ENCODE peak calls at places on chromosomes 11 and 22, in seven cellular contexts. T is CD4-positive, alpha-beta T cell; D is stomach; H is fibroblast of lung; W is HCT116; Y is transverse colon; Z is cardiac muscle cell. M is an unnamed sample. For H3K27me3, the result is how much of the 10 kb centered on the place peaks cover.

GRCh38 chr22:27113211-27114030 is 456.0 kb downstream of the MIAT start:
- DNase-seq in T (no peak), D (peak), H (peak), W (peak), Y (peak), Z (no peak), M (peak)

GRCh38 chr22:42939941-42940653 is 74.9 kb downstream of the PACSIN2 start:
- DNase-seq in T (no peak), D (peak), H (peak), W (peak), Y (peak), Z (no peak), M (no peak)

GRCh38 chr22:32992821-32993220 is 65.4 kb downstream of the SYN3 start:
- DNase-seq in T (no peak), D (no peak), H (no peak), W (no peak), Y (no peak), Z (no peak), M (no peak)

GRCh38 chr22:39388261-39389011 is 11.1 kb upstream of the TAB1 start:
- DNase-seq in T (peak), D (peak), H (peak), W (peak), Y (peak), Z (peak), M (peak)

GRCh38 chr11:103364687-103365086 is 255.5 kb downstream of the DYNC2H1 start:
- DNase-seq in T (no peak), D (no peak), H (no peak), W (no peak), Y (no peak), Z (peak), M (no peak)

GRCh38 chr11:131483453-131483852 is 113.0 kb downstream of the NTM start:
- DNase-seq in T (no peak), D (no peak), H (no peak), W (no peak), Y (no peak), Z (no peak), M (no peak)

GRCh38 chr22:44196731-44197131 is 16.0 kb downstream of the PARVG start:
- DNase-seq in T (no peak), D (no peak), H (no peak), W (no peak), Y (no peak), Z (no peak), M (no peak)

GRCh38 chr11:92916299-92916698 is 53.2 kb upstream of the MTNR1B start:
- DNase-seq in T (no peak), D (no peak), H (no peak), W (no peak), Y (no peak), Z (no peak), M (no peak)

GRCh38 chr11:119727523-119728081 is 1.4 kb downstream of the NECTIN1 start:
- DNase-seq in T (peak), D (peak), H (no peak), W (no peak), Y (peak), Z (peak), M (no peak)

GRCh38 chr22:32765117-32765618 is 36.3 kb upstream of the TIMP3 start:
- DNase-seq in T (no peak), D (no peak), H (no peak), W (no peak), Y (no peak), Z (peak), M (no peak)

GRCh38 chr11:63212742-63213141 is 30.7 kb downstream of the SLC22A25 start:
- DNase-seq in T (no peak), D (no peak), H (peak), W (peak), Y (no peak), Z (peak), M (no peak)

GRCh38 chr11:73217131-73217809 is 811 bp upstream of the P2RY2 start:
- DNase-seq in T (no peak), D (no peak), H (no peak), W (no peak), Y (no peak), Z (no peak), M (peak)

GRCh38 chr11:66970808-66971442 is 4.2 kb upstream of the C11orf86 start:
- DNase-seq in T (no peak), D (no peak), H (peak), W (peak), Y (peak), Z (no peak), M (no peak)

GRCh38 chr22:35918466-35918865 is 110.2 kb downstream of the RBFOX2 start:
- DNase-seq in T (no peak), D (no peak), H (no peak), W (no peak), Y (no peak), Z (no peak), M (no peak)

GRCh38 chr22:43820671-43821305 is 8.7 kb upstream of the EFCAB6 start:
- DNase-seq in T (no peak), D (no peak), H (no peak), W (no peak), Y (no peak), Z (no peak), M (no peak)

GRCh38 chr11:134020598-134020997 is 48.3 kb upstream of the JAM3 start:
- DNase-seq in T (no peak), D (no peak), H (no peak), W (no peak), Y (no peak), Z (no peak), M (no peak)

GRCh38 chr11:64225608-64226506 is at the start of the genes NUDT22 and TRPT1:
- DNase-seq in T (peak), D (peak), H (peak), W (no peak), Y (peak), Z (peak), M (peak)

GRCh38 chr11:72331761-72332160 is 87.8 kb upstream of the PHOX2A start:
- DNase-seq in T (no peak), D (no peak), H (no peak), W (no peak), Y (no peak), Z (no peak), M (no peak)

GRCh38 chr22:25853501-25853900 is 111.5 kb downstream of the MYO18B start:
- DNase-seq in T (no peak), D (no peak), H (no peak), W (no peak), Y (no peak), Z (no peak), M (no peak)

GRCh38 chr11:18599739-18600230 is at the start of gene MISFA:
- DNase-seq in T (no peak), D (no peak), H (no peak), W (no peak), Y (no peak), Z (no peak), M (no peak)

GRCh38 chr11:105693075-105693474 is 83.2 kb downstream of the GRIA4 start:
- DNase-seq in T (no peak), D (no peak), H (peak), W (no peak), Y (no peak), Z (no peak), M (no peak)

GRCh38 chr11:28146123-28146751 is 38.0 kb downstream of the METTL15 start:
- DNase-seq in T (no peak), D (no peak), H (peak), W (peak), Y (no peak), Z (no peak), M (no peak)

GRCh38 chr11:94504689-94505293 is 7.5 kb upstream of the C11orf97 start:
- DNase-seq in T (no peak), D (no peak), H (peak), W (peak), Y (no peak), Z (peak), M (no peak)

GRCh38 chr11:63535734-63536133 is 874 bp upstream of the PLAAT4 start:
- DNase-seq in T (peak), D (no peak), H (no peak), W (no peak), Y (no peak), Z (no peak), M (no peak)

GRCh38 chr11:124302756-124303155 is 11.0 kb downstream of the OR8D1 start:
- DNase-seq in T (no peak), D (no peak), H (no peak), W (no peak), Y (no peak), Z (no peak), M (no peak)

GRCh38 chr11:12123177-12123576 is 12.8 kb downstream of the MICAL2 start:
- DNase-seq in T (no peak), D (no peak), H (peak), W (no peak), Y (no peak), Z (no peak), M (no peak)

GRCh38 chr11:32838505-32839274 is 9.0 kb downstream of the PRRG4 start:
- DNase-seq in T (no peak), D (no peak), H (no peak), W (no peak), Y (peak), Z (no peak), M (no peak)

GRCh38 chr22:43798492-43798891 is 13.6 kb downstream of the EFCAB6 start:
- DNase-seq in T (no peak), D (no peak), H (no peak), W (no peak), Y (no peak), Z (no peak), M (no peak)

GRCh38 chr11:111735262-111736116 is 30.7 kb downstream of the PPP2R1B start:
- DNase-seq in T (no peak), D (peak), H (peak), W (no peak), Y (peak), Z (no peak), M (no peak)

GRCh38 chr11:1134848-1135445 is 22.8 kb upstream of the MUC5AC start:
- DNase-seq in T (no peak), D (no peak), H (no peak), W (no peak), Y (no peak), Z (no peak), M (no peak)

GRCh38 chr11:123301696-123302400 is 106.8 kb upstream of the CLMP start:
- DNase-seq in T (peak), D (peak), H (no peak), W (peak), Y (peak), Z (peak), M (peak)

GRCh38 chr11:90288207-90288821 is 65.5 kb upstream of the CHORDC1 start:
- DNase-seq in T (no peak), D (no peak), H (peak), W (peak), Y (no peak), Z (peak), M (no peak)

GRCh38 chr11:92216789-92217188 is 7.8 kb upstream of the FAT3 start:
- DNase-seq in T (no peak), D (no peak), H (no peak), W (no peak), Y (no peak), Z (no peak), M (no peak)

GRCh38 chr11:69878927-69879733 is 59.9 kb upstream of the FGF3 start:
- DNase-seq in T (no peak), D (no peak), H (no peak), W (no peak), Y (peak), Z (no peak), M (no peak)

GRCh38 chr22:46058591-46059519 is 81.9 kb upstream of the WNT7B start:
- DNase-seq in T (no peak), D (peak), H (no peak), W (no peak), Y (peak), Z (no peak), M (peak)

GRCh38 chr11:2394818-2395105 is 5.8 kb upstream of the TSSC4 start:
- DNase-seq in T (no peak), D (no peak), H (no peak), W (no peak), Y (no peak), Z (no peak), M (no peak)

GRCh38 chr11:115334932-115335788 is 169.1 kb downstream of the CADM1 start:
- DNase-seq in T (no peak), D (no peak), H (peak), W (no peak), Y (no peak), Z (peak), M (no peak)

GRCh38 chr11:62144641-62145255 is 20.9 kb downstream of the INCENP start:
- DNase-seq in T (no peak), D (peak), H (no peak), W (no peak), Y (no peak), Z (no peak), M (peak)

GRCh38 chr11:7573193-7573557 is 59.4 kb downstream of the PPFIBP2 start:
- DNase-seq in T (no peak), D (no peak), H (no peak), W (no peak), Y (no peak), Z (no peak), M (no peak)

DNA sequence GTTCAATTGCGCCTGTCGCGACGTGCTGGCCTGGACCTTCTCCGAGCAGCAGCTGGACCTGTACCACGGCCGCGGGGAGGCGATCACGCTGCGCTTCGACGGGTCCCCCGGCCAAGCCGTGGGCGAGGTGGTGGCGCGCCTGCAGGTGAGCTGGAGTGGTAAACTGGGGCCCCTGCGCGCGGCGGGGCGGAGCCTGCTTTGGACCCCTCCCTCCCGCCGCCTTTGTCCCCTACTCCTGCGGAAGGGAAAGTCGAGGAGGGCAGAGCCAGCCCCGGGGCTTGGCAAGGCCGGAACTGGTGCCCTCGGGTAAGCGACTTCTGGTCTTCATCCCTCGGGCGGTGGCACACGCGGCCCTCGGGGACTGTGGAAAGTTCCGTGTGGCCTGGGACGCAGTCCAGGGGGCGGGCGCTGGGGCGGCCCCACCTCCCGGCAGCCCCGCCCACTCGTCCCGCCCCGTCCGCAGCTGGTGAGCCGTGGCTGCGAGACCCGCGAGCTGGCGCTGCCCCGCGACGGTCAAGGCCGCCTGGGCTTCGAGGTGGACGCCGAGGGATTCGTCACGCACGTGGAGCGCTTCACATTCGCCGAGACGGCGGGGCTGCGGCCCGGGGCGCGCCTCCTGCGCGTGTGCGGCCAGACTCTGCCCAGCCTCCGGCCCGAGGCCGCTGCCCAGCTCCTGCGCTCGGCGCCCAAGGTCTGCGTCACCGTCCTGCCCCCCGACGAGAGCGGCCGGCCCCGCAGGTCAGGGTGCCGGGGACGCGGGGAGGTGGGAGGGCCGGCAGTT is 9.2 kb downstream of the SIPA1 start:
- DNase-seq in T (no peak), D (peak), H (peak), W (no peak), Y (peak), Z (no peak), M (no peak)
- H3K27ac ChIP-seq in T (no peak), D (peak), H (no peak), W (peak), Y (peak), Z (no peak), M (no peak)

GRCh38 chr22:29312218-29313125 is 3.0 kb downstream of the RASL10A start:
- DNase-seq in T (no peak), D (no peak), H (no peak), W (no peak), Y (no peak), Z (no peak), M (no peak)

GRCh38 chr22:29311468-29312217 is 3.9 kb downstream of the RASL10A start:
- DNase-seq in T (no peak), D (no peak), H (no peak), W (no peak), Y (no peak), Z (no peak), M (no peak)

GRCh38 chr22:29314537-29315285 is 786 bp downstream of the RASL10A start:
- DNase-seq in T (no peak), D (no peak), H (no peak), W (no peak), Y (peak), Z (no peak), M (no peak)

GRCh38 chr22:29314074-29314473 is 1.4 kb downstream of the RASL10A start:
- DNase-seq in T (no peak), D (no peak), H (no peak), W (no peak), Y (peak), Z (no peak), M (no peak)

GRCh38 chr22:29313126-29314071 is 2.1 kb downstream of the RASL10A start:
- DNase-seq in T (no peak), D (no peak), H (peak), W (peak), Y (peak), Z (no peak), M (peak)
- TF ChIP-seq CTCF in T (no peak), D (no peak), H (peak), W (no peak), Y (peak), Z (peak), M (peak)

GRCh38 chr11:75767793-75768111 is 826 bp upstream of the DGAT2 start:
- DNase-seq in T (no peak), D (no peak), H (no peak), W (no peak), Y (no peak), Z (no peak), M (no peak)
- H3K27me3 ChIP-seq in T (under half), D (under half), H (under half), W (under half), Y (under half), Z (under half), M (under half)

DNA sequence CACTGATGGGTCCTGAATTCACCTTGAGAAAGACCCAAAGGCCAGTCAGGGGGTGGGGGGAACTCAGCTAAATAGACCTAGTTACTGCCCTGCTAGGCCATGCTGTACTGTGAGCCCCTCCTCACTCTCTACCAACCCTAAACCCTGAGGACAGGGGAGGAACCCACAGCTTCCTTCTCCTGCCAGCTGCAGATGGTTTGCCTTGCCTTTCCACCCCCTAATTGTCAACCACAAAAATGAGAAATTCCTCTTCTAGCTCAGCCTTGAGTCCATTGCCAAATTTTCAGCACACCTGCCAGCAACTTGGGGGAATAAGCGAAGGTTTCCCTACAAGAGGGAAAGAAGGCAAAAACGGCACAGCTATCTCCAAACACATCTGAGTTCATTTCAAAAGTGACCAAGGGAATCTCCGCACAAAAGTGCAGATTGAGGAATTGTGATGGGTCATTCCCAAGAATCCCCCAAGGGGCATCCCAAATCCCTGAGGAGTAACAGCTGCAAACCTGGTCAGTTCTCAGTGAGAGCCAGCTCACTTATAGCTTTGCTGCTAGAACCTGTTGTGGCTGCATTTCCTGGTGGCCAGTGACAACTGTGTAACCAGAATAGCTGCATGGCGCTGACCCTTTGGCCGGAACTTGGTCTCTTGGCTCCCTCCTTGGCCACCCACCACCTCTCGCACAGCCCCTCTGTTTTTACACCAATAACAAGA is 2.4 kb upstream of the TTC36 start:
- DNase-seq in T (no peak), D (no peak), H (no peak), W (no peak), Y (no peak), Z (no peak), M (no peak)
- H3K27ac ChIP-seq in T (no peak), D (no peak), H (no peak), W (no peak), Y (no peak), Z (no peak), M (no peak)

GRCh38 chr11:38416141-38416540 is 1818.1 kb upstream of the RAG2 start:
- DNase-seq in T (no peak), D (no peak), H (peak), W (no peak), Y (no peak), Z (no peak), M (no peak)

DNA sequence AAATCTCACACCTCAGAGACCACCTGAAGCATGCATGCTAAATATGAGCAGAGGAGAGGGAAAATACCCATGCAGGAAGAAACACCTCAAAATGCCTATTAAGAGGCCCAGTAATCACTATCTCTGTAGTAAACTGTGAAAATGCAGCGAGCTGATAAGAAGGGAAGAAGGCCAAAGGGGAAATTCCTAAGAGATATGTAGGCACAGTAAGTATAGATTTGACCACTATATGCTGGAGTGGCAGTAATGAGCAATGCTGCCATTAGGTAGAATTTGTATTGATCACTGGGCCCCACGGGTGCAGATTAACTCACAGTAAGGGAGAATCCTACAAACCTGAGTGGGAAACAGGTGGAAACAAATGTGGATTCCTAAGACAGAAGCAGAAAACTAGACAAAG is 1813.1 kb upstream of the RAG2 start:
- DNase-seq in T (no peak), D (no peak), H (no peak), W (no peak), Y (no peak), Z (no peak), M (no peak)
- TF ChIP-seq CTCF in T (no peak), D (no peak), H (peak), W (no peak), Y (no peak), Z (no peak), M (peak)

DNA sequence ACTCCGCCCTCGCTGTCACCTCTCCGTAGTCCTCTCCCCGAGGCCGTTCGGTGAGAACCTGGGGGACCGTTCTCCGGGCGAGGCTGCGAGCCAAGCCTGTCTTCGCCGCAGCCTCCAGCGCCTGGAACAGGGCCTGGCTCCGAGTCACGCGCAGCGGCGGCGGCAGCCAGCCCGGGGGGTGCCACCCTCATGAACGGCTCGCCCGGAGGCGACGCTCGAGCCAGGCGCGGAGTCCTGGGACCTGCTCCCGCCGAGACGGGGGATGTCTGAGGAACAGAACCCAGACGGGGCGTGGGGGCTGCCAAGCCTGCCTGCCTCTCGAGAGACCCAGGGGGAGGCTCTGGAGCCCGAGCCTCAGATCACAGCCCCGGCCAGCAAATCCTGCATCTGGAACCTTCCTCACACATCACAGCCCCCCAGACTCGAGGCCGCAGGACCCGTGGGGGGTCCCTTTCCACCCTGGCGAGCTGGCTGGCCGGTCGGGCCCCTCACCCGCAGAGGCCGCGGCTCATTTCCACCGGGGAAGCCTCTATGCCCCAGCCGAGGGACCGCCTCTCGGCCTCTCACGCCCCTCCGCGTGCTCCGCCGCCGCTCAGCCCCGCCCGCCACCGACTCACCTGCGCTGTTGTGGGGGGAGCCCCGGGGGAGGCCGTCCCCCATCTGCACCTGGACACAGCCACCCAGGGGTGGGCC is 4.1 kb downstream of the SHISA8 start:
- DNase-seq in T (no peak), D (peak), H (no peak), W (no peak), Y (no peak), Z (no peak), M (peak)
- H3K27me3 ChIP-seq in T (under half), D (under half), H (under half), W (under half), Y (half or more), Z (half or more), M (under half)